ENCODE peak calls at places on chromosomes 5 and 9, in six cellular contexts. One of them, this sample, is unnamed.

GRCh38 chr9:3736186-3736585 is 210.4 kb upstream of the RFX3 start:
- DNase-seq in lower leg skin: no peak
- DNase-seq in right atrium auricular region: no peak
- DNase-seq in neural progenitor cell: no peak
- DNase-seq in PC-9: no peak
- DNase-seq in PC-3: no peak
- DNase-seq in this sample: peak; percentile 8

GRCh38 chr9:109861499-109861898 is 81.5 kb downstream of the PALM2AKAP2 start:
- DNase-seq in lower leg skin: peak; percentile 31
- DNase-seq in right atrium auricular region: no peak
- DNase-seq in neural progenitor cell: no peak
- DNase-seq in PC-9: no peak
- DNase-seq in PC-3: no peak
- DNase-seq in this sample: no peak

GRCh38 chr9:98983295-98984268 is 39.9 kb downstream of the COL15A1 start:
- DNase-seq in lower leg skin: no peak
- DNase-seq in right atrium auricular region: no peak
- DNase-seq in neural progenitor cell: no peak
- DNase-seq in PC-9: no peak
- DNase-seq in PC-3: no peak
- DNase-seq in this sample: no peak

GRCh38 chr5:169006878-169007790 is 293.8 kb downstream of the SLIT3 start:
- DNase-seq in lower leg skin: no peak
- DNase-seq in right atrium auricular region: no peak
- DNase-seq in neural progenitor cell: no peak
- DNase-seq in PC-9: no peak
- DNase-seq in PC-3: peak; percentile 97
- DNase-seq in this sample: peak; percentile 77

GRCh38 chr5:178237431-178238312 is 5.1 kb upstream of the PHYKPL start:
- DNase-seq in lower leg skin: no peak
- DNase-seq in right atrium auricular region: no peak
- DNase-seq in neural progenitor cell: no peak
- DNase-seq in PC-9: peak; percentile 43
- DNase-seq in PC-3: peak; percentile 57
- DNase-seq in this sample: peak; percentile 53

GRCh38 chr5:68330564-68330963 is 115.0 kb downstream of the PIK3R1 start:
- DNase-seq in lower leg skin: no peak
- DNase-seq in right atrium auricular region: no peak
- DNase-seq in neural progenitor cell: no peak
- DNase-seq in PC-9: no peak
- DNase-seq in PC-3: no peak
- DNase-seq in this sample: peak; percentile 44

GRCh38 chr5:77012601-77013000 is 17.6 kb upstream of the AGGF1 start:
- DNase-seq in lower leg skin: no peak
- DNase-seq in right atrium auricular region: no peak
- DNase-seq in neural progenitor cell: no peak
- DNase-seq in PC-9: no peak
- DNase-seq in PC-3: peak; percentile 59
- DNase-seq in this sample: peak; percentile 80

GRCh38 chr5:17219006-17219422 is 1.6 kb downstream of the BASP1 start:
- DNase-seq in lower leg skin: no peak
- DNase-seq in right atrium auricular region: no peak
- DNase-seq in neural progenitor cell: peak; percentile 86
- DNase-seq in PC-9: no peak
- DNase-seq in PC-3: peak; percentile 70
- DNase-seq in this sample: no peak

GRCh38 chr5:12625667-12626263 is 721.5 kb upstream of the CTNND2 start:
- DNase-seq in lower leg skin: no peak
- DNase-seq in right atrium auricular region: no peak
- DNase-seq in neural progenitor cell: no peak
- DNase-seq in PC-9: no peak
- DNase-seq in PC-3: no peak
- DNase-seq in this sample: no peak

GRCh38 chr9:137222190-137223077 is at the start of gene RNF208:
- DNase-seq in lower leg skin: no peak
- DNase-seq in right atrium auricular region: no peak
- DNase-seq in neural progenitor cell: peak; percentile 61
- DNase-seq in PC-9: no peak
- DNase-seq in PC-3: no peak
- DNase-seq in this sample: no peak

GRCh38 chr9:110069326-110070248 is 138.4 kb downstream of the C9orf152 start:
- DNase-seq in lower leg skin: peak; percentile 81
- DNase-seq in right atrium auricular region: peak; percentile 73
- DNase-seq in neural progenitor cell: no peak
- DNase-seq in PC-9: no peak
- DNase-seq in PC-3: peak; percentile 84
- DNase-seq in this sample: peak; percentile 63

GRCh38 chr9:124782661-124783574 is 6.0 kb downstream of the OLFML2A start:
- DNase-seq in lower leg skin: no peak
- DNase-seq in right atrium auricular region: peak; percentile 52
- DNase-seq in neural progenitor cell: no peak
- DNase-seq in PC-9: no peak
- DNase-seq in PC-3: no peak
- DNase-seq in this sample: no peak

DNA sequence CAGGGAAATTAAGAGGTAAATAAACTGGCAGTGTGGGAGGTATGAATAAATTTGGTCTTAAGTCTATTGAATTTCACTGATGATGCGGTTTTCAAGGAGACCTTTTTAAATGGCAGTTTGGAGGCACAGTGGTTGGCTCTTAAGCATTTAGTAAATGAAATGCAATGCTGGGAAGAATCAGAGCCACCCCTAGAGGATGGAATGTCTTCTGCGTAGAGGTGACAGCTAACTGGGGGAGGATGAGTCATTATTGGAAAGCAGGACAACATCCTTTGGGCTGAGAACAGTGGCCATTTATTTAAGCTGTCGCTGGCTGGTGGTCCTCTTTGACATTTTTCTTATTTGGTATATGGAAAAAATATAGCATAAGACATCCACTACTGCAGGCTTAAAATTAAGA is 163.2 kb downstream of the SH3GL2 start:
- DNase-seq in lower leg skin: no peak
- DNase-seq in right atrium auricular region: no peak
- DNase-seq in neural progenitor cell: peak; percentile 65
- DNase-seq in PC-9: no peak
- DNase-seq in PC-3: peak; percentile 61
- DNase-seq in this sample: peak; percentile 4
- TF ChIP-seq CTCF in lower leg skin: no peak
- TF ChIP-seq CTCF in right atrium auricular region: no peak
- TF ChIP-seq CTCF in neural progenitor cell: peak; percentile 67
- TF ChIP-seq CTCF in PC-9: no peak
- TF ChIP-seq CTCF in PC-3: peak; percentile 55
- TF ChIP-seq CTCF in this sample: no peak

GRCh38 chr9:127418037-127418471 is 6.1 kb upstream of the ZNF79 start:
- DNase-seq in lower leg skin: no peak
- DNase-seq in right atrium auricular region: no peak
- DNase-seq in neural progenitor cell: peak; percentile 59
- DNase-seq in PC-9: peak; percentile 34
- DNase-seq in PC-3: peak; percentile 14
- DNase-seq in this sample: no peak
- TF ChIP-seq CTCF in lower leg skin: no peak
- TF ChIP-seq CTCF in right atrium auricular region: no peak
- TF ChIP-seq CTCF in neural progenitor cell: peak; percentile 44
- TF ChIP-seq CTCF in PC-9: peak; percentile 49
- TF ChIP-seq CTCF in PC-3: peak; percentile 41
- TF ChIP-seq CTCF in this sample: no peak

DNA sequence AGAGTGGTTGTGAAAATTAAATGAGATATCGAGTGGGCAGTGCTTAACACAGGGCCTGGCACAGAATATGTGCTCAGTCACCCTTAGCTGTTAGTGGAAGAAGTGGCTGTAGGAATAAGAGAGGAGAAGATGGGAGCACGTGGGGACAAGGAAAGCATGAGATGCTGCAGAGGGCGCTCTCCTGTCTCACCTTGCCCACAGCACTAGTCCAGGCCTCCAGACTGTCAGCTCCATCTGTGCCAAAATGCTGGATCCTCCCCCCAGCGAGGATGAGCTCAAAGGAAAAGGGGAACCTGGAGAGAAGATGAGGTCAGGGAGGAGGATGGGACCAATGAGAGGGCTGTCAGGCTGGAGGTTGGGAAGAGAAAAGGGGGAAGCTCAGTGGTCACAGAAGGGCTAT is 12.5 kb downstream of the ARAP3 start:
- DNase-seq in lower leg skin: no peak
- DNase-seq in right atrium auricular region: no peak
- DNase-seq in neural progenitor cell: no peak
- DNase-seq in PC-9: no peak
- DNase-seq in PC-3: no peak
- DNase-seq in this sample: no peak
- TF ChIP-seq CTCF in lower leg skin: no peak
- TF ChIP-seq CTCF in right atrium auricular region: no peak
- TF ChIP-seq CTCF in neural progenitor cell: peak; percentile 18
- TF ChIP-seq CTCF in PC-9: no peak
- TF ChIP-seq CTCF in PC-3: peak; percentile 27
- TF ChIP-seq CTCF in this sample: no peak

GRCh38 chr9:133708770-133709611 is 29.2 kb downstream of the SARDH start:
- DNase-seq in lower leg skin: no peak
- DNase-seq in right atrium auricular region: no peak
- DNase-seq in neural progenitor cell: peak; percentile 50
- DNase-seq in PC-9: no peak
- DNase-seq in PC-3: no peak
- DNase-seq in this sample: no peak
- TF ChIP-seq CTCF in lower leg skin: no peak
- TF ChIP-seq CTCF in right atrium auricular region: no peak
- TF ChIP-seq CTCF in neural progenitor cell: no peak
- TF ChIP-seq CTCF in PC-9: no peak
- TF ChIP-seq CTCF in PC-3: no peak
- TF ChIP-seq CTCF in this sample: no peak

GRCh38 chr5:72167790-72168189 is 60.5 kb downstream of the MAP1B start:
- DNase-seq in lower leg skin: no peak
- DNase-seq in right atrium auricular region: peak; percentile 69
- DNase-seq in neural progenitor cell: no peak
- DNase-seq in PC-9: no peak
- DNase-seq in PC-3: no peak
- DNase-seq in this sample: no peak

GRCh38 chr5:72170101-72170500 is 62.8 kb downstream of the MAP1B start:
- DNase-seq in lower leg skin: no peak
- DNase-seq in right atrium auricular region: no peak
- DNase-seq in neural progenitor cell: no peak
- DNase-seq in PC-9: no peak
- DNase-seq in PC-3: no peak
- DNase-seq in this sample: no peak

GRCh38 chr5:72163349-72163983 is 56.2 kb downstream of the MAP1B start:
- DNase-seq in lower leg skin: no peak
- DNase-seq in right atrium auricular region: no peak
- DNase-seq in neural progenitor cell: no peak
- DNase-seq in PC-9: no peak
- DNase-seq in PC-3: no peak
- DNase-seq in this sample: no peak

GRCh38 chr5:72166070-72166979 is 59.0 kb downstream of the MAP1B start:
- DNase-seq in lower leg skin: peak; percentile 78
- DNase-seq in right atrium auricular region: no peak
- DNase-seq in neural progenitor cell: peak; percentile 80
- DNase-seq in PC-9: no peak
- DNase-seq in PC-3: no peak
- DNase-seq in this sample: peak; percentile 97

DNA sequence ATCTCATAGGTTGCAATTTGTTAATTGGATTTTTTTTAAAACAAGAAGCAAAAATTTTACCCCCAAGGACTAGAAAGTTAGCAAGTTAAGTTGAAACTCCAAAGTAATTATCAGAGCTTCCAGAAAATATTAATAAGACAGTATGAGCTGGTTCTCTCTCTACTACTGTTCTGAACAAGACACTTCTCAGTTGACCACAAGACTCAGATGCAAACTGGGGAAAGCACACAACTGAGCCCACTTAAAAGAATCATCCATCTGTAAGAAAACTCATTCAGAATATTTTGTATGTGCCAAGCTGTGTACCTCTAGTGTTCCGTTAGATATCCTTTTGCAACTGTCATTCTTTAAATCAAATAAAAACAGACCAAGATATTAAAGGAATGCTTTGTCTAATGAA is 60.0 kb downstream of the MAP1B start:
- DNase-seq in lower leg skin: no peak
- DNase-seq in right atrium auricular region: no peak
- DNase-seq in neural progenitor cell: no peak
- DNase-seq in PC-9: no peak
- DNase-seq in PC-3: no peak
- DNase-seq in this sample: no peak
- TF ChIP-seq CTCF in lower leg skin: no peak
- TF ChIP-seq CTCF in right atrium auricular region: no peak
- TF ChIP-seq CTCF in neural progenitor cell: no peak
- TF ChIP-seq CTCF in PC-9: no peak
- TF ChIP-seq CTCF in PC-3: no peak
- TF ChIP-seq CTCF in this sample: no peak

GRCh38 chr9:120107138-120107537 is 472.8 kb downstream of the CDK5RAP2 start:
- DNase-seq in lower leg skin: no peak
- DNase-seq in right atrium auricular region: no peak
- DNase-seq in neural progenitor cell: no peak
- DNase-seq in PC-9: no peak
- DNase-seq in PC-3: no peak
- DNase-seq in this sample: no peak

GRCh38 chr9:120104771-120105170 is 475.2 kb downstream of the CDK5RAP2 start:
- DNase-seq in lower leg skin: no peak
- DNase-seq in right atrium auricular region: no peak
- DNase-seq in neural progenitor cell: no peak
- DNase-seq in PC-9: no peak
- DNase-seq in PC-3: no peak
- DNase-seq in this sample: peak; percentile 8

GRCh38 chr9:120110520-120110919 is 469.4 kb downstream of the CDK5RAP2 start:
- DNase-seq in lower leg skin: no peak
- DNase-seq in right atrium auricular region: no peak
- DNase-seq in neural progenitor cell: no peak
- DNase-seq in PC-9: no peak
- DNase-seq in PC-3: no peak
- DNase-seq in this sample: no peak

GRCh38 chr9:120109242-120109641 is 470.7 kb downstream of the CDK5RAP2 start:
- DNase-seq in lower leg skin: no peak
- DNase-seq in right atrium auricular region: no peak
- DNase-seq in neural progenitor cell: peak; percentile 74
- DNase-seq in PC-9: peak; percentile 3
- DNase-seq in PC-3: no peak
- DNase-seq in this sample: no peak
- TF ChIP-seq CTCF in lower leg skin: no peak
- TF ChIP-seq CTCF in right atrium auricular region: no peak
- TF ChIP-seq CTCF in neural progenitor cell: peak; percentile 68
- TF ChIP-seq CTCF in PC-9: peak; percentile 25
- TF ChIP-seq CTCF in PC-3: no peak
- TF ChIP-seq CTCF in this sample: no peak